ENCODE peak calls at places on chromosome 14, in ten cellular contexts. One of them, this sample, is unnamed.

GRCh38 chr14:69685716-69686115 is 74.3 kb downstream of the SUSD6 start:
- DNase-seq in tibial nerve: peak; percentile 64
- DNase-seq in RWPE2: no peak
- DNase-seq in CD4-positive, alpha-beta T cell: no peak
- DNase-seq in fibroblast of lung: peak; percentile 67
- DNase-seq in A549: no peak
- DNase-seq in DND-41: no peak
- DNase-seq in right cardiac atrium: peak; percentile 93
- DNase-seq in SJCRH30: peak; percentile 49
- DNase-seq in mucosa of descending colon: peak; percentile 58
- DNase-seq in this sample: peak; percentile 79

GRCh38 chr14:74347795-74348100 is 523 bp upstream of the VRTN start:
- DNase-seq in tibial nerve: no peak
- DNase-seq in RWPE2: no peak
- DNase-seq in CD4-positive, alpha-beta T cell: no peak
- DNase-seq in fibroblast of lung: no peak
- DNase-seq in A549: no peak
- DNase-seq in DND-41: no peak
- DNase-seq in right cardiac atrium: no peak
- DNase-seq in SJCRH30: no peak
- DNase-seq in mucosa of descending colon: no peak
- DNase-seq in this sample: no peak

GRCh38 chr14:71725802-71726638 is 206.2 kb upstream of the RGS6 start:
- DNase-seq in tibial nerve: no peak
- DNase-seq in RWPE2: no peak
- DNase-seq in CD4-positive, alpha-beta T cell: no peak
- DNase-seq in fibroblast of lung: peak; percentile 85
- DNase-seq in A549: peak; percentile 17
- DNase-seq in DND-41: no peak
- DNase-seq in right cardiac atrium: no peak
- DNase-seq in SJCRH30: no peak
- DNase-seq in mucosa of descending colon: no peak
- DNase-seq in this sample: peak; percentile 23

GRCh38 chr14:104973215-104974145 is 4.7 kb downstream of the AHNAK2 start:
- DNase-seq in tibial nerve: peak; percentile 64
- DNase-seq in RWPE2: peak; percentile 100
- DNase-seq in CD4-positive, alpha-beta T cell: no peak
- DNase-seq in fibroblast of lung: peak; percentile 95
- DNase-seq in A549: peak; percentile 97
- DNase-seq in DND-41: no peak
- DNase-seq in right cardiac atrium: peak; percentile 91
- DNase-seq in SJCRH30: peak; percentile 85
- DNase-seq in mucosa of descending colon: peak; percentile 76
- DNase-seq in this sample: peak; percentile 92

GRCh38 chr14:24271134-24271833 is at the start of gene RABGGTA:
- DNase-seq in tibial nerve: peak; percentile 75
- DNase-seq in RWPE2: peak; percentile 93
- DNase-seq in CD4-positive, alpha-beta T cell: peak; percentile 93
- DNase-seq in fibroblast of lung: peak; percentile 88
- DNase-seq in A549: peak; percentile 93
- DNase-seq in DND-41: peak; percentile 90
- DNase-seq in right cardiac atrium: peak; percentile 95
- DNase-seq in SJCRH30: peak; percentile 87
- DNase-seq in mucosa of descending colon: peak; percentile 94
- DNase-seq in this sample: peak; percentile 80

GRCh38 chr14:63193236-63193635 is 11.0 kb upstream of the RHOJ start:
- DNase-seq in tibial nerve: no peak
- DNase-seq in RWPE2: no peak
- DNase-seq in CD4-positive, alpha-beta T cell: no peak
- DNase-seq in fibroblast of lung: no peak
- DNase-seq in A549: no peak
- DNase-seq in DND-41: no peak
- DNase-seq in right cardiac atrium: no peak
- DNase-seq in SJCRH30: no peak
- DNase-seq in mucosa of descending colon: no peak
- DNase-seq in this sample: no peak

GRCh38 chr14:69716483-69717187 is 50.3 kb upstream of the SRSF5 start:
- DNase-seq in tibial nerve: no peak
- DNase-seq in RWPE2: peak; percentile 85
- DNase-seq in CD4-positive, alpha-beta T cell: peak; percentile 26
- DNase-seq in fibroblast of lung: peak; percentile 85
- DNase-seq in A549: no peak
- DNase-seq in DND-41: peak; percentile 36
- DNase-seq in right cardiac atrium: no peak
- DNase-seq in SJCRH30: no peak
- DNase-seq in mucosa of descending colon: no peak
- DNase-seq in this sample: no peak

GRCh38 chr14:94998702-94999101 is 158.6 kb downstream of the DICER1 start:
- DNase-seq in tibial nerve: no peak
- DNase-seq in RWPE2: no peak
- DNase-seq in CD4-positive, alpha-beta T cell: no peak
- DNase-seq in fibroblast of lung: no peak
- DNase-seq in A549: peak; percentile 14
- DNase-seq in DND-41: no peak
- DNase-seq in right cardiac atrium: no peak
- DNase-seq in SJCRH30: no peak
- DNase-seq in mucosa of descending colon: no peak
- DNase-seq in this sample: peak; percentile 26

GRCh38 chr14:26839481-26839880 is 241.6 kb upstream of the NOVA1 start:
- DNase-seq in tibial nerve: no peak
- DNase-seq in RWPE2: no peak
- DNase-seq in CD4-positive, alpha-beta T cell: no peak
- DNase-seq in fibroblast of lung: peak; percentile 51
- DNase-seq in A549: no peak
- DNase-seq in DND-41: no peak
- DNase-seq in right cardiac atrium: no peak
- DNase-seq in SJCRH30: no peak
- DNase-seq in mucosa of descending colon: no peak
- DNase-seq in this sample: no peak

GRCh38 chr14:26846388-26846787 is 248.6 kb upstream of the NOVA1 start:
- DNase-seq in tibial nerve: no peak
- DNase-seq in RWPE2: no peak
- DNase-seq in CD4-positive, alpha-beta T cell: no peak
- DNase-seq in fibroblast of lung: peak; percentile 59
- DNase-seq in A549: no peak
- DNase-seq in DND-41: no peak
- DNase-seq in right cardiac atrium: no peak
- DNase-seq in SJCRH30: no peak
- DNase-seq in mucosa of descending colon: no peak
- DNase-seq in this sample: no peak

GRCh38 chr14:26841920-26842741 is 244.3 kb upstream of the NOVA1 start:
- DNase-seq in tibial nerve: peak; percentile 87
- DNase-seq in RWPE2: peak; percentile 72
- DNase-seq in CD4-positive, alpha-beta T cell: no peak
- DNase-seq in fibroblast of lung: peak; percentile 99
- DNase-seq in A549: peak; percentile 96
- DNase-seq in DND-41: no peak
- DNase-seq in right cardiac atrium: peak; percentile 54
- DNase-seq in SJCRH30: no peak
- DNase-seq in mucosa of descending colon: no peak
- DNase-seq in this sample: peak; percentile 63

GRCh38 chr14:26845106-26845818 is 247.4 kb upstream of the NOVA1 start:
- DNase-seq in tibial nerve: no peak
- DNase-seq in RWPE2: no peak
- DNase-seq in CD4-positive, alpha-beta T cell: no peak
- DNase-seq in fibroblast of lung: no peak
- DNase-seq in A549: peak; percentile 54
- DNase-seq in DND-41: no peak
- DNase-seq in right cardiac atrium: no peak
- DNase-seq in SJCRH30: no peak
- DNase-seq in mucosa of descending colon: no peak
- DNase-seq in this sample: no peak

DNA sequence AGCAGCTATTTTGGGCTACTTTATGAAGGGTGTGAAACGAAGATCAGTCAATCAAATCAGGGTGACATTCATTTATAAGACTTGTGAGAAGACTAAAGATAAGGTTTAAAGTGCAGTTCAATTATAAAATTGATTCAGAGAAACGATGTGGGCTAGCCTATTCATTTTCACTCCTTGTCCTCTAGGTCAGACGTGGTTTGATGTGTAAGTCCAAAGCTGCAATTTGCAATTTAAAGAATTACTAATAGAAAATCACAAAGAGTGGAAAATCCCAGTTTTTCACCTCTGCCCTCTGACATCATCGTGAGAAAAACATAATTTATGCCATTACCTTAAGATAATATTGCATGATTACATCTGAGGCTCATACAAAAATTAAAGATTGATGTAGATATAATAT is 243.5 kb upstream of the NOVA1 start:
- DNase-seq in tibial nerve: no peak
- DNase-seq in RWPE2: no peak
- DNase-seq in CD4-positive, alpha-beta T cell: no peak
- DNase-seq in fibroblast of lung: peak; percentile 32
- DNase-seq in A549: no peak
- DNase-seq in DND-41: no peak
- DNase-seq in right cardiac atrium: no peak
- DNase-seq in SJCRH30: no peak
- DNase-seq in mucosa of descending colon: no peak
- DNase-seq in this sample: no peak
- H3K9me3 ChIP-seq in tibial nerve: no peaks in the 10 kb centered on the region
- H3K9me3 ChIP-seq in RWPE2: no peaks in the 10 kb centered on the region
- H3K9me3 ChIP-seq in CD4-positive, alpha-beta T cell: no peaks in the 10 kb centered on the region
- H3K9me3 ChIP-seq in fibroblast of lung: no peaks in the 10 kb centered on the region
- H3K9me3 ChIP-seq in A549: no peaks in the 10 kb centered on the region
- H3K9me3 ChIP-seq in DND-41: no peaks in the 10 kb centered on the region
- H3K9me3 ChIP-seq in right cardiac atrium: no peaks in the 10 kb centered on the region
- H3K9me3 ChIP-seq in SJCRH30: no peaks in the 10 kb centered on the region
- H3K9me3 ChIP-seq in mucosa of descending colon: no peaks in the 10 kb centered on the region
- H3K9me3 ChIP-seq in this sample: no peaks in the 10 kb centered on the region

DNA sequence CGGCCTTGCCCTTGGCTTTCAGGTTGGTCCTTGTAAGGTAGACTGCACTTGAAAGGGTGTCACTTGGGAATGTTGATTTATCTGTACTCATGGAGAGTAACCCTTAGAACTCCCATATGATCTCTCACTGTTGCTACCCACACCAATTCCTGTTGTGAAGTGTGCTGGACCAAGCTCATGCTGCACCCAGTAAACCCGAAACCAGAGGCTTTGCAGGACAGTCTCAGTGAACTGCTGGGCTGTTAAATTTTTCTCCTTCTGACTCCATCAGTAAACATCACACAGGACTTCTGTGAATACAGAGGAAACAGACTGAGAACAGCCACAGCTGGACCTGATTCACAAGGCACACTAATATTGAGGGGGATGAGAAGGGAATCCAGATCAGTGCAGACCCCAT is 783.0 kb downstream of the TMEM121 start:
- DNase-seq in tibial nerve: no peak
- DNase-seq in RWPE2: no peak
- DNase-seq in CD4-positive, alpha-beta T cell: no peak
- DNase-seq in fibroblast of lung: no peak
- DNase-seq in A549: no peak
- DNase-seq in DND-41: no peak
- DNase-seq in right cardiac atrium: no peak
- DNase-seq in SJCRH30: no peak
- DNase-seq in mucosa of descending colon: no peak
- DNase-seq in this sample: no peak
- H3K9me3 ChIP-seq in tibial nerve: no peaks in the 10 kb centered on the region
- H3K9me3 ChIP-seq in RWPE2: peaks cover 9% of the 10 kb centered on the region
- H3K9me3 ChIP-seq in CD4-positive, alpha-beta T cell: no peaks in the 10 kb centered on the region
- H3K9me3 ChIP-seq in fibroblast of lung: no peaks in the 10 kb centered on the region
- H3K9me3 ChIP-seq in A549: peaks cover 9% of the 10 kb centered on the region
- H3K9me3 ChIP-seq in DND-41: no peaks in the 10 kb centered on the region
- H3K9me3 ChIP-seq in right cardiac atrium: no peaks in the 10 kb centered on the region
- H3K9me3 ChIP-seq in SJCRH30: no peaks in the 10 kb centered on the region
- H3K9me3 ChIP-seq in mucosa of descending colon: peaks cover 6% of the 10 kb centered on the region
- H3K9me3 ChIP-seq in this sample: no peaks in the 10 kb centered on the region

DNA sequence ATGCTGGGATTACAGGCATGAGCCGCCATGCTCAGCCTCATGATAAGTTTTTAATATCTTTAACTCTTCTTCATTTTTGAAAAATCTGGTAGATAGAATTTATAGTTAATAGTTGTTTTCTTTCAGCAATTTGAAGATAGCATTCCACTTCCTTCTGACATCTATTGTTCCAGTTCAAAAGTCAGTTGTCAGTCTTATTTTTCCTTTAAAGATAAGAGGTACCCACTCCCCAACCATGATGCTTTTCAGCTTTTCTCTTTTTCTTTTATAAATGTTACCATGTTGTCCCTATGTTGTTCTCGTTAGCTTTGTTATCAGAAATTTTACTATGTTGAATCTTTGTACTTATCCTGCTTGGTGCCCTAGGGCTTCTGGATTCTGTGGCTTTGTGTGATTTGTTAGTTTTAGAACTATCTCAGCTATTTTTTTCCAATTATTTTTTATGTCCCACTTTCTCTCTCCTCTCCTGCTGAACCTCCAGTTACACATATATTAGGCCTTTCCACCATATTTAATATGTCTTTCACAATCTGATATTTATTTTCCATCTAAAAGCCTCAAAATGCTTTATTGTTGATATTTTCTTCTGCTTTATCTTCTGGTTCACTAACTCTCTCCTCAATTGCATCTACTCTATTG is 181.6 kb upstream of the FOXN3 start:
- DNase-seq in tibial nerve: no peak
- DNase-seq in RWPE2: no peak
- DNase-seq in CD4-positive, alpha-beta T cell: no peak
- DNase-seq in fibroblast of lung: peak; percentile 50
- DNase-seq in A549: no peak
- DNase-seq in DND-41: no peak
- DNase-seq in right cardiac atrium: no peak
- DNase-seq in SJCRH30: no peak
- DNase-seq in mucosa of descending colon: no peak
- DNase-seq in this sample: no peak
- H3K9me3 ChIP-seq in tibial nerve: peaks cover 5% of the 10 kb centered on the region
- H3K9me3 ChIP-seq in RWPE2: peaks cover 12% of the 10 kb centered on the region
- H3K9me3 ChIP-seq in CD4-positive, alpha-beta T cell: peaks cover 32% of the 10 kb centered on the region
- H3K9me3 ChIP-seq in fibroblast of lung: no peaks in the 10 kb centered on the region
- H3K9me3 ChIP-seq in A549: peaks cover 40% of the 10 kb centered on the region
- H3K9me3 ChIP-seq in DND-41: peaks cover 46% of the 10 kb centered on the region
- H3K9me3 ChIP-seq in right cardiac atrium: no peaks in the 10 kb centered on the region
- H3K9me3 ChIP-seq in SJCRH30: peaks cover 27% of the 10 kb centered on the region
- H3K9me3 ChIP-seq in mucosa of descending colon: peaks cover 36% of the 10 kb centered on the region
- H3K9me3 ChIP-seq in this sample: peaks cover 21% of the 10 kb centered on the region

GRCh38 chr14:99067141-99067920 is 204.7 kb downstream of the BCL11B start:
- DNase-seq in tibial nerve: no peak
- DNase-seq in RWPE2: no peak
- DNase-seq in CD4-positive, alpha-beta T cell: no peak
- DNase-seq in fibroblast of lung: no peak
- DNase-seq in A549: no peak
- DNase-seq in DND-41: no peak
- DNase-seq in right cardiac atrium: no peak
- DNase-seq in SJCRH30: no peak
- DNase-seq in mucosa of descending colon: no peak
- DNase-seq in this sample: no peak

GRCh38 chr14:99066378-99066777 is 205.6 kb downstream of the BCL11B start:
- DNase-seq in tibial nerve: no peak
- DNase-seq in RWPE2: no peak
- DNase-seq in CD4-positive, alpha-beta T cell: no peak
- DNase-seq in fibroblast of lung: no peak
- DNase-seq in A549: no peak
- DNase-seq in DND-41: no peak
- DNase-seq in right cardiac atrium: no peak
- DNase-seq in SJCRH30: no peak
- DNase-seq in mucosa of descending colon: no peak
- DNase-seq in this sample: no peak

GRCh38 chr14:99064262-99064954 is 207.6 kb downstream of the BCL11B start:
- DNase-seq in tibial nerve: no peak
- DNase-seq in RWPE2: no peak
- DNase-seq in CD4-positive, alpha-beta T cell: no peak
- DNase-seq in fibroblast of lung: no peak
- DNase-seq in A549: no peak
- DNase-seq in DND-41: no peak
- DNase-seq in right cardiac atrium: no peak
- DNase-seq in SJCRH30: no peak
- DNase-seq in mucosa of descending colon: no peak
- DNase-seq in this sample: no peak

GRCh38 chr14:99063620-99064225 is 208.3 kb downstream of the BCL11B start:
- DNase-seq in tibial nerve: no peak
- DNase-seq in RWPE2: no peak
- DNase-seq in CD4-positive, alpha-beta T cell: no peak
- DNase-seq in fibroblast of lung: no peak
- DNase-seq in A549: no peak
- DNase-seq in DND-41: no peak
- DNase-seq in right cardiac atrium: no peak
- DNase-seq in SJCRH30: no peak
- DNase-seq in mucosa of descending colon: no peak
- DNase-seq in this sample: no peak

DNA sequence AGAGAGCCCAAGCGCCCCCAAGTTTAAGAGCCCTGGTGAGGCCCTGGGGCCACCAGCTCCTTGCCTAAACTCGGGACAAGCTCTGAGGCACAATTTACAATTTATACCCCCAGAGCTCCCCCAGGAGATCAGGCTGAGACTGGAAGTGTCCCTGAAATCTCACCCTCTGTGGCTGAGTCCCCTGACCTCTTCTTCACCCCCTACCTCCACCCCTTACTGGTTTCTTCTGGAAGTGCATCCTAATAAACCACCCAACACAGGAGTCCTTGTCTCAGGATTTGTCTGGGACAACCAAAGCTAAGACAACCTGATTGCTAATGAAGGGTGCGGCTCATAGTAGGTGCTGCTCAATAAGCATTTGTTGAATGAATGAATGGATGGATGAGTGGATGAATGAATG is 206.4 kb downstream of the BCL11B start:
- DNase-seq in tibial nerve: no peak
- DNase-seq in RWPE2: no peak
- DNase-seq in CD4-positive, alpha-beta T cell: no peak
- DNase-seq in fibroblast of lung: no peak
- DNase-seq in A549: no peak
- DNase-seq in DND-41: no peak
- DNase-seq in right cardiac atrium: no peak
- DNase-seq in SJCRH30: no peak
- DNase-seq in mucosa of descending colon: no peak
- DNase-seq in this sample: no peak
- H3K9me3 ChIP-seq in tibial nerve: no peaks in the 10 kb centered on the region
- H3K9me3 ChIP-seq in RWPE2: no peaks in the 10 kb centered on the region
- H3K9me3 ChIP-seq in CD4-positive, alpha-beta T cell: no peaks in the 10 kb centered on the region
- H3K9me3 ChIP-seq in fibroblast of lung: no peaks in the 10 kb centered on the region
- H3K9me3 ChIP-seq in A549: peaks cover 20% of the 10 kb centered on the region
- H3K9me3 ChIP-seq in DND-41: no peaks in the 10 kb centered on the region
- H3K9me3 ChIP-seq in right cardiac atrium: no peaks in the 10 kb centered on the region
- H3K9me3 ChIP-seq in SJCRH30: no peaks in the 10 kb centered on the region
- H3K9me3 ChIP-seq in mucosa of descending colon: no peaks in the 10 kb centered on the region
- H3K9me3 ChIP-seq in this sample: no peaks in the 10 kb centered on the region